ENCODE peak calls at places on chromosomes 1 and 21, in seven cellular contexts. N is fibroblast of lung, W is left lung, I is OCI-LY7, U is tibial nerve, Q is GM12878, F is upper lobe of right lung. Y is an unnamed sample.

GRCh38 chr1:200062143-200062542 is 34.6 kb downstream of the NR5A2 start:
- DNase-seq in N (no peak), I (no peak), F (no peak), Q (no peak), U (no peak), W (no peak), Y (no peak)

GRCh38 chr1:158101455-158101854 is 79.2 kb upstream of the CD1D start:
- DNase-seq in F (no peak), U (no peak), N (no peak), I (no peak), Q (no peak), W (no peak), Y (no peak)

GRCh38 chr1:6033986-6034749 is 11.5 kb upstream of the KCNAB2 start:
- DNase-seq in N (no peak), U (no peak), W (peak; percentile 85), I (peak; percentile 12), Q (no peak), F (no peak), Y (no peak)

GRCh38 chr1:41404308-41404755 is 43.1 kb downstream of the FOXO6 start:
- DNase-seq in F (no peak), I (peak; percentile 20), W (peak; percentile 57), U (no peak), N (peak; percentile 28), Q (no peak), Y (no peak)

GRCh38 chr1:2348346-2349275 is 42.7 kb downstream of the MORN1 start:
- DNase-seq in U (no peak), N (no peak), W (peak; percentile 55), F (peak; percentile 53), Q (no peak), I (no peak), Y (no peak)

GRCh38 chr21:35833991-35834390 is 226.3 kb downstream of the SETD4 start:
- DNase-seq in W (no peak), U (no peak), F (no peak), I (no peak), Q (no peak), N (no peak), Y (no peak)

GRCh38 chr1:236160540-236161127 is 18.3 kb downstream of the GPR137B start:
- DNase-seq in Q (no peak), W (no peak), I (no peak), U (no peak), N (no peak), F (peak; percentile 31), Y (no peak)

GRCh38 chr1:71054281-71054731 is 6.7 kb upstream of the PTGER3 start:
- DNase-seq in Q (no peak), U (no peak), F (no peak), N (no peak), I (no peak), W (peak; percentile 59), Y (no peak)

GRCh38 chr1:111453706-111454105 is 4.4 kb downstream of the ATP5PB start:
- DNase-seq in N (no peak), U (no peak), Q (no peak), W (no peak), I (no peak), F (no peak), Y (no peak)

GRCh38 chr1:162562452-162562828 is 918 bp downstream of the UAP1 start:
- DNase-seq in U (no peak), Q (no peak), I (no peak), F (no peak), W (no peak), N (peak; percentile 73), Y (no peak)

GRCh38 chr1:80217377-80217986 is 1211.0 kb upstream of the ADGRL4 start:
- DNase-seq in W (no peak), F (no peak), U (no peak), N (peak; percentile 59), Q (no peak), I (peak; percentile 0), Y (peak; percentile 59)

GRCh38 chr1:209831615-209832014 is 3.8 kb downstream of the UTP25 start:
- DNase-seq in F (no peak), I (no peak), Q (no peak), N (peak; percentile 63), U (no peak), W (no peak), Y (no peak)

GRCh38 chr1:184075040-184076029 is 23.8 kb downstream of the TSEN15 start:
- DNase-seq in N (peak; percentile 51), W (no peak), Q (no peak), U (no peak), I (peak; percentile 49), F (no peak), Y (no peak)

GRCh38 chr1:170929835-170930554 is 5.3 kb upstream of the MROH9 start:
- DNase-seq in F (no peak), I (peak; percentile 67), N (peak; percentile 60), W (no peak), Q (peak; percentile 11), U (no peak), Y (peak; percentile 74)

GRCh38 chr1:199978408-199978940 is 49.0 kb upstream of the NR5A2 start:
- DNase-seq in Q (no peak), U (no peak), W (no peak), F (no peak), N (no peak), I (peak; percentile 18), Y (no peak)

GRCh38 chr1:2233997-2234761 is 6.1 kb downstream of the SKI start:
- DNase-seq in U (peak; percentile 94), W (peak; percentile 99), Q (no peak), N (peak; percentile 80), I (no peak), F (peak; percentile 97), Y (peak; percentile 55)

GRCh38 chr1:247337250-247337746 is 5.6 kb upstream of the ZNF496 start:
- DNase-seq in W (no peak), I (no peak), U (no peak), N (peak; percentile 29), F (no peak), Q (no peak), Y (no peak)

GRCh38 chr1:162091681-162092524 is 22.4 kb downstream of the NOS1AP start:
- DNase-seq in W (no peak), Q (no peak), U (no peak), I (no peak), F (no peak), N (no peak), Y (no peak)

GRCh38 chr1:163069655-163070277 is 605 bp downstream of the RGS4 start:
- DNase-seq in N (no peak), I (no peak), U (no peak), W (no peak), F (no peak), Q (no peak), Y (no peak)

GRCh38 chr1:24425446-24425845 is 9.8 kb downstream of the NIPAL3 start:
- DNase-seq in W (no peak), I (no peak), F (no peak), N (no peak), Q (no peak), U (no peak), Y (no peak)

GRCh38 chr1:24070821-24071393 is 41.0 kb downstream of the MYOM3 start:
- DNase-seq in W (peak; percentile 84), Q (peak; percentile 12), U (peak; percentile 48), N (peak; percentile 60), F (peak; percentile 82), I (peak; percentile 87), Y (peak; percentile 37)

GRCh38 chr1:97412737-97413136 is 508.1 kb downstream of the DPYD start:
- DNase-seq in F (no peak), W (no peak), N (no peak), Q (no peak), I (no peak), U (no peak), Y (peak; percentile 56)

GRCh38 chr1:171222961-171223360 is 25.3 kb upstream of the FMO1 start:
- DNase-seq in Q (no peak), N (peak; percentile 14), W (no peak), U (no peak), F (no peak), I (no peak), Y (no peak)

GRCh38 chr21:31220567-31220966 is 123.5 kb downstream of the TIAM1 start:
- DNase-seq in F (no peak), I (no peak), W (no peak), U (no peak), N (peak; percentile 20), Q (no peak), Y (peak; percentile 46)

GRCh38 chr1:156214024-156214748 is 1.4 kb downstream of the PMF1 start:
- DNase-seq in Q (no peak), W (no peak), N (peak; percentile 89), U (no peak), F (no peak), I (no peak), Y (peak; percentile 93)

GRCh38 chr1:112618721-112619517 is at the start of gene ST7L:
- DNase-seq in I (peak; percentile 69), Q (no peak), U (peak; percentile 60), F (peak; percentile 87), W (peak; percentile 91), N (peak; percentile 70), Y (no peak)

GRCh38 chr1:74842726-74843125 is 109.8 kb downstream of the TYW3 start:
- DNase-seq in I (no peak), W (no peak), U (no peak), N (no peak), Q (no peak), F (no peak), Y (no peak)
- TF ChIP-seq CTCF in I (no peak), W (no peak), U (no peak), N (no peak), Q (no peak), F (no peak), Y (no peak)

GRCh38 chr1:20999525-21000244 is 177.0 kb downstream of the EIF4G3 start:
- DNase-seq in W (no peak), F (no peak), N (no peak), I (no peak), U (no peak), Q (no peak), Y (no peak)
- H3K4me1 ChIP-seq in W (peaks cover 12% of the 10 kb centered on the region), F (no peaks in the 10 kb centered on the region), N (no peaks in the 10 kb centered on the region), I (peaks cover 10% of the 10 kb centered on the region), U (no peaks in the 10 kb centered on the region), Q (peaks cover 12% of the 10 kb centered on the region), Y (peaks cover 13% of the 10 kb centered on the region)

DNA sequence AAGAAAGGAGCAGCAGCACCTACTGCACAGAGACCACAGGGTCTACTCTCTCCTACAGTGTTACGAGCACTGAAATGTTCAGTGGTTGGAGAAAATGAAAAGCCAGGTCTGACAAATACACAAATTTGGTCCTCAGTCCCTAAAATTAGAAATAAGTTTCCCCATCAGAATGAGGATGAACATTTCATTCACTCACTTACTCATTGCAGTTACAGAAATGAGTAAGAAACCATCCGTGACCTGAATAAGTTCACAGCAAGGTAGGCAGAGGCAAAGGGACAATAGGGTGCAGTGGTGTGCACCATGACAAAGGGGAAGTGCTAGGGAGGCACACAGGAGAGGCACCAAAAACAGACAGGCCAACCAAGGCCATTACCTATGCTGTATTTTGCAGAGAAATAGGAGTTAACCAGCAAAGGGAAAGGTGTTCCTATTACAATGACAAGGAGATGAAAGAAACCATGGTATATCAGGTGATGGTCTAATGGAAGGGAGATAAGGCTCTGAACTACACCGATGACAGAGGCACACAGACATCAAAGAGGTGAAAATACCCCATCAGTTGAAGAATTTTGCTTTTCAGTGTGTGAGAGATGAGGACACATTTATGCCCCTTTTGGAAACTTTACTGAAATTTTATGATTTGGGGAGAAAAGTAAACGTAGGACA is 29.4 kb downstream of the VAV3 start:
- DNase-seq in I (peak; percentile 70), W (no peak), N (no peak), F (no peak), U (no peak), Q (peak; percentile 92), Y (peak; percentile 9)
- TF ChIP-seq CTCF in I (peak; percentile 48), W (no peak), N (no peak), F (no peak), U (no peak), Q (peak; percentile 12), Y (no peak)

GRCh38 chr1:25873120-25873519 is 2.4 kb downstream of the PAQR7 start:
- DNase-seq in N (no peak), F (peak; percentile 36), Q (no peak), W (peak; percentile 20), U (no peak), I (no peak), Y (no peak)
- H3K4me1 ChIP-seq in N (peaks cover 23% of the 10 kb centered on the region), F (peaks cover 28% of the 10 kb centered on the region), Q (peaks cover 34% of the 10 kb centered on the region), W (peaks cover 59% of the 10 kb centered on the region), U (peaks cover 22% of the 10 kb centered on the region), I (peaks cover 45% of the 10 kb centered on the region), Y (peaks cover 17% of the 10 kb centered on the region)